ENCODE peak calls at places on chromosome 10, in seven cellular contexts. M, Y, F, P, S, W and L are unnamed samples. For H3K4me1 and H3K27me3, the result is how much of the 10 kb centered on the place peaks cover.

GRCh38 chr10:11354823-11355222 is 256.6 kb downstream of the USP6NL start:
- DNase-seq in Y (no peak), W (no peak), F (no peak), P (no peak), S (no peak), M (peak), L (no peak)

GRCh38 chr10:124200011-124200410 is 106.6 kb upstream of the CHST15 start:
- DNase-seq in S (no peak), M (no peak), W (no peak), P (no peak), Y (no peak), F (no peak), L (no peak)

GRCh38 chr10:7000063-7000462 is 410.8 kb downstream of the SFMBT2 start:
- DNase-seq in Y (no peak), S (no peak), M (no peak), P (no peak), W (no peak), F (no peak), L (no peak)

GRCh38 chr10:125064681-125065492 is 95.5 kb downstream of the CTBP2 start:
- DNase-seq in F (peak), M (no peak), S (no peak), Y (no peak), P (no peak), W (no peak), L (no peak)

GRCh38 chr10:13815766-13816165 is 229.0 kb downstream of the PRPF18 start:
- DNase-seq in Y (no peak), S (no peak), F (peak), P (no peak), M (no peak), W (no peak), L (no peak)

GRCh38 chr10:83736008-83736407 is 403.3 kb upstream of the GHITM start:
- DNase-seq in P (no peak), F (no peak), Y (no peak), W (no peak), S (no peak), M (no peak), L (no peak)

GRCh38 chr10:32199724-32200394 is 143.6 kb upstream of the KIF5B start:
- DNase-seq in S (no peak), F (no peak), Y (no peak), P (no peak), W (no peak), M (no peak), L (no peak)

GRCh38 chr10:72694476-72695369 is 2.8 kb downstream of the MCU start:
- DNase-seq in S (no peak), W (no peak), P (peak), M (no peak), F (peak), Y (no peak), L (no peak)

GRCh38 chr10:44961931-44962750 is 2.5 kb downstream of the RASSF4 start:
- DNase-seq in Y (no peak), P (no peak), M (no peak), F (no peak), S (no peak), W (no peak), L (no peak)

GRCh38 chr10:98858525-98858924 is 377.1 kb downstream of the HPSE2 start:
- DNase-seq in S (no peak), Y (no peak), W (no peak), P (no peak), M (no peak), F (peak), L (no peak)

GRCh38 chr10:91590904-91591791 is 41.7 kb downstream of the PPP1R3C start:
- DNase-seq in P (peak), W (no peak), M (peak), F (peak), Y (no peak), S (peak), L (peak)

GRCh38 chr10:86520871-86521619 is 547 bp downstream of the WAPL start:
- DNase-seq in S (peak), W (peak), M (peak), P (peak), F (peak), Y (peak), L (peak)

GRCh38 chr10:88991161-88991899 is 732 bp downstream of the FAS start:
- DNase-seq in Y (peak), M (peak), P (peak), W (peak), S (peak), F (peak), L (peak)

GRCh38 chr10:11757820-11758463 is 15.8 kb downstream of the ECHDC3 start:
- DNase-seq in Y (peak), F (peak), P (peak), M (peak), S (peak), W (peak), L (peak)

GRCh38 chr10:81873932-81874816 is 820 bp upstream of the NRG3 start:
- DNase-seq in Y (no peak), F (no peak), M (peak), W (no peak), P (peak), S (peak), L (no peak)

GRCh38 chr10:108319434-108320222 is 1155.1 kb upstream of the SORCS1 start:
- DNase-seq in Y (no peak), P (no peak), F (no peak), M (no peak), W (no peak), S (no peak), L (no peak)
- H3K4me3 ChIP-seq in Y (no peak), P (no peak), F (no peak), M (no peak), W (no peak), S (no peak), L (no peak)

GRCh38 chr10:104332243-104333036 is 5.8 kb downstream of the ITPRIP start:
- DNase-seq in S (peak), M (peak), W (no peak), F (no peak), Y (no peak), P (no peak), L (no peak)

GRCh38 chr10:104333037-104333727 is 5.1 kb downstream of the ITPRIP start:
- DNase-seq in M (peak), W (peak), F (no peak), P (peak), S (peak), Y (peak), L (peak)

GRCh38 chr10:104334965-104335650 is 3.2 kb downstream of the ITPRIP start:
- DNase-seq in S (no peak), F (no peak), Y (no peak), P (peak), M (peak), W (no peak), L (no peak)

GRCh38 chr10:104334561-104334960 is 3.7 kb downstream of the ITPRIP start:
- DNase-seq in S (no peak), Y (no peak), P (no peak), M (peak), F (no peak), W (no peak), L (no peak)

DNA sequence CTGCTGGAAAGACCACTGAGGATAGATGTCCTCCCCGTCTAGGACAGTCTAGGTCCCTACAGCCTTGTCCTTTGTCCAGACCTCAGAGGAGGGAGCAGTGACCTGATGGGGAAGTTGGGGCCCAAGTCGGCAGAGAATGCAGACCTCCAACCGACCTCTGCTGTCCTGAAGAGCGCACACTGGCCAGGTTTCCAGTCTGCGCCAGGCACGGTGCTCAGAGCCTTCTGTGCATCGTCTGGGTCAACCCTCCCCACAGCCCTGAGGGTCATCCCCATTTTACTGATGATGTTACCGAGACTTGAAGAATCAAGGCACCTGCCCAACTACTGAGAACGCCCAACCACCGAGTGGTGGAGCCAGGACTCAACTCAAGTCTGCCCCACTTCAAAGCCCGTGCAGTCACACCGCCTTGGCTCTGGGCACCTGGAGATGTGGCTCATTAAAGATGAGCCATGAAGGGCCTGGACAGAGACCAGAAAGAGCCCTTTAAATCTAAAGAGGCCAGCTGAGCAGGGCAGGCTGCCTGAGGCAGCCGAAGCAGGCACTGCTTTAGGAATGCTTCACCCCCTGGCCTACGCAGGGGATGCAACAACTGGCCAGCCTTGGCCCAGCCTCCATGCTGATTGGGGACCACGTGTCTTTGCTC is 4.4 kb downstream of the ITPRIP start:
- DNase-seq in F (no peak), M (peak), S (no peak), W (no peak), Y (no peak), P (peak), L (no peak)
- H3K4me1 ChIP-seq in F (half or more), M (half or more), S (half or more), W (half or more), Y (half or more), P (half or more), L (under half)

GRCh38 chr10:70954777-70955176 is 66.4 kb upstream of the PCBD1 start:
- DNase-seq in P (no peak), M (no peak), W (no peak), F (no peak), Y (no peak), S (no peak), L (no peak)

GRCh38 chr10:70960783-70961570 is 72.6 kb upstream of the PCBD1 start:
- DNase-seq in W (no peak), Y (no peak), P (no peak), S (no peak), M (no peak), F (no peak), L (no peak)

GRCh38 chr10:70960316-70960715 is 72.0 kb upstream of the PCBD1 start:
- DNase-seq in W (no peak), S (no peak), M (no peak), F (no peak), P (no peak), Y (no peak), L (no peak)

GRCh38 chr10:70956029-70956759 is 67.8 kb upstream of the PCBD1 start:
- DNase-seq in M (no peak), F (no peak), P (no peak), S (no peak), W (no peak), Y (no peak), L (no peak)

GRCh38 chr10:70958396-70958795 is 70.0 kb upstream of the PCBD1 start:
- DNase-seq in W (no peak), P (no peak), S (no peak), Y (no peak), F (peak), M (no peak), L (no peak)
- H3K27me3 ChIP-seq in W (under half), P (under half), S (under half), Y (under half), F (under half), M (under half), L (under half)

GRCh38 chr10:70490142-70490541 is 11.6 kb downstream of the PALD1 start:
- DNase-seq in W (no peak), F (no peak), S (no peak), M (no peak), P (no peak), Y (no peak), L (no peak)
- H3K4me3 ChIP-seq in W (no peak), F (no peak), S (no peak), M (no peak), P (no peak), Y (no peak), L (no peak)

GRCh38 chr10:69464401-69464800 is 13.1 kb downstream of the TSPAN15 start:
- DNase-seq in P (no peak), W (no peak), S (no peak), F (no peak), Y (no peak), M (no peak), L (no peak)
- H3K4me1 ChIP-seq in P (half or more), W (half or more), S (half or more), F (under half), Y (under half), M (half or more), L (under half)

GRCh38 chr10:132955479-132955878 is 13.1 kb upstream of the CFAP46 start:
- DNase-seq in S (no peak), F (no peak), M (no peak), Y (no peak), W (no peak), P (no peak), L (no peak)

GRCh38 chr10:132947843-132948242 is 5.5 kb upstream of the CFAP46 start:
- DNase-seq in F (no peak), M (no peak), P (no peak), W (no peak), S (no peak), Y (no peak), L (no peak)

GRCh38 chr10:132953428-132953827 is 11.1 kb upstream of the CFAP46 start:
- DNase-seq in P (no peak), S (no peak), F (no peak), W (no peak), M (no peak), Y (no peak), L (no peak)

GRCh38 chr10:132948351-132948750 is 6.0 kb upstream of the CFAP46 start:
- DNase-seq in Y (no peak), S (no peak), F (no peak), W (no peak), M (no peak), P (no peak), L (no peak)

GRCh38 chr10:132951926-132952325 is 9.6 kb upstream of the CFAP46 start:
- DNase-seq in S (no peak), P (no peak), F (no peak), Y (no peak), M (no peak), W (no peak), L (no peak)
- H3K27me3 ChIP-seq in S (under half), P (under half), F (under half), Y (under half), M (under half), W (under half), L (under half)

GRCh38 chr10:23191764-23192395 is at the start of gene PTF1A:
- DNase-seq in W (no peak), F (no peak), P (no peak), Y (no peak), S (no peak), M (no peak), L (no peak)

GRCh38 chr10:23192396-23192740 is 256 bp downstream of the PTF1A start:
- DNase-seq in Y (no peak), P (no peak), W (no peak), M (no peak), S (no peak), F (no peak), L (no peak)

GRCh38 chr10:23189024-23189423 is 3.1 kb upstream of the PTF1A start:
- DNase-seq in Y (no peak), M (no peak), P (no peak), F (no peak), S (no peak), W (no peak), L (no peak)

GRCh38 chr10:23192741-23193434 is 776 bp downstream of the PTF1A start:
- DNase-seq in P (no peak), Y (no peak), M (no peak), S (no peak), W (no peak), F (no peak), L (no peak)

DNA sequence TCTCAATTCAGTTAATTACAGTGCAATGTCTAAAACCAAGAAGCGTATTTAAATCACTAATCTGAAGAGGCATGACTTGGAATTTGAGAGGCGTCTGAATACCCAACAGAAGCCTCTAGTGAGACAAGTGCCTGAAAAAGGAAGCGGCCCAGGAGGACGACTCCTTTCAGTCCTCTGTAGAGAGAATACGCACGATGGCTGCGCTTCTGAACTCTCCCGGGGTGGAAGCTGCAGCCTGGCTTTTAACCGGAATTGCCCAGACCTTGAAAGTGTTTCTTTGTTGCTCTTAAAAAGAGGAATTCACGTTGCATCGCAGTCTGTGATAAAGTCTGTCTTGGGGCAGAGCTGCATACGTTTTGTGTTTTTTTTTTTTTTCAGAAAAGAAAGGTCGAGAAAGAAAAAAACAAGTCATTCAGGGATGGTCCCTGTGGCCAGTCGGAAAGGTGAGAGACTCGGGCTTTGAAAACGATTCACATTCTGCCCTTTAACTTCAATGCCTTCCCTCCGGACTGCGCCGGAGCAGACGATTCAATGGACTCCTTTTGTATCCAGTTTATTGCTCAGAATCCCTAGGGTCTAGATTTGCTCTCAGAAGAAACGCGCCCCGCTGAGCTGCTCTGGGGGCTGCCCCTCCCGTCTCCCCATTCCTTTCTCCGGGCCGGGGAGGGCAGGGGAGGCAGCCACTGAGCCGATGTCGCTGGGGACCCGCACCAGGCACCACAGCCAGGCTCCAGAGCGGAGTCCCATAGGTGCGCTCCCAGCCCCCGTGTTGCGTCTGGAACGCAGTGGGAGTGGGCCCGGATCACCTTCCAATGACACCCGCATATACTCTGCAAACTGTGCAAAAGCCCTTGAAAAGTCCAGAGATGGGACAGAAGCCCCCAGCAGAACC is 994 bp upstream of the PTF1A start:
- DNase-seq in W (no peak), P (no peak), F (no peak), Y (no peak), S (no peak), M (no peak), L (no peak)
- H3K4me3 ChIP-seq in W (no peak), P (no peak), F (no peak), Y (no peak), S (peak), M (no peak), L (no peak)

DNA sequence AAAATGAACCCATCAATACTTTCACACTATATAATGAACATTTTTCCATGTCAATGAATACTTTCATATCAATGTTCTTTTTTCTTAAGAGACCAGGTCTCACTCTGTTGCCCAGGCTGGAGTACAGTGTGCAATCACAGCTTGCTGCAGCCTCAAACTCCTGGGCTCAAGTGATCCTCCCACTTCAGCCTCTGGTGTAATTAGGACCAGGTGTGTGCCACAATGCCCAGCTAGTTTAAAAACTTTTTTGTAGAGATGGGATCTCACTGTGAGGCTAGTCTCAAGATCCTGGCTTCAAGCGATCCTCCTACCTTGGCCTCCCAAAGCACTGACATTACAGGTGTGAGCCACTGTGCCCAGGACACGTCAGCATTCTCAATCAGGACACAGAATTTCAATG is 85.2 kb downstream of the SH3PXD2A start:
- DNase-seq in W (no peak), M (no peak), Y (no peak), F (no peak), P (no peak), S (no peak), L (no peak)
- H3K4me1 ChIP-seq in W (half or more), M (under half), Y (under half), F (under half), P (under half), S (under half), L (under half)